ENCODE peak calls at places on chromosomes 2 and 18, in nine cellular contexts. One of them, this sample, is unnamed.

GRCh38 chr2:157698430-157698829 is 69.8 kb upstream of the ACVR1C start:
- DNase-seq in heart left ventricle: no peak
- DNase-seq in WERI-Rb-1: no peak
- DNase-seq in adrenal gland: no peak
- DNase-seq in AG09319: no peak
- DNase-seq in BJ: no peak
- DNase-seq in thoracic aorta: no peak
- DNase-seq in cardiac muscle cell: no peak
- DNase-seq in endothelial cell: no peak
- DNase-seq in this sample: no peak

GRCh38 chr2:166090900-166091299 is 36.9 kb downstream of the SCN1A start:
- DNase-seq in heart left ventricle: no peak
- DNase-seq in WERI-Rb-1: no peak
- DNase-seq in adrenal gland: no peak
- DNase-seq in AG09319: no peak
- DNase-seq in BJ: no peak
- DNase-seq in thoracic aorta: no peak
- DNase-seq in cardiac muscle cell: no peak
- DNase-seq in endothelial cell: no peak
- DNase-seq in this sample: no peak

GRCh38 chr2:3628241-3628679 is 29.7 kb upstream of the ALLC start:
- DNase-seq in heart left ventricle: no peak
- DNase-seq in WERI-Rb-1: peak; percentile 5
- DNase-seq in adrenal gland: no peak
- DNase-seq in AG09319: no peak
- DNase-seq in BJ: no peak
- DNase-seq in thoracic aorta: no peak
- DNase-seq in cardiac muscle cell: no peak
- DNase-seq in endothelial cell: no peak
- DNase-seq in this sample: no peak

GRCh38 chr2:25851740-25852503 is 26.4 kb downstream of the ASXL2 start:
- DNase-seq in heart left ventricle: no peak
- DNase-seq in WERI-Rb-1: no peak
- DNase-seq in adrenal gland: no peak
- DNase-seq in AG09319: peak; percentile 56
- DNase-seq in BJ: peak; percentile 55
- DNase-seq in thoracic aorta: no peak
- DNase-seq in cardiac muscle cell: peak; percentile 63
- DNase-seq in endothelial cell: peak; percentile 6
- DNase-seq in this sample: no peak

GRCh38 chr2:37934591-37935513 is 9.8 kb downstream of the RMDN2 start:
- DNase-seq in heart left ventricle: no peak
- DNase-seq in WERI-Rb-1: no peak
- DNase-seq in adrenal gland: no peak
- DNase-seq in AG09319: no peak
- DNase-seq in BJ: no peak
- DNase-seq in thoracic aorta: no peak
- DNase-seq in cardiac muscle cell: no peak
- DNase-seq in endothelial cell: no peak
- DNase-seq in this sample: no peak

GRCh38 chr2:120406566-120406965 is 60.6 kb downstream of the INHBB start:
- DNase-seq in heart left ventricle: no peak
- DNase-seq in WERI-Rb-1: no peak
- DNase-seq in adrenal gland: no peak
- DNase-seq in AG09319: no peak
- DNase-seq in BJ: no peak
- DNase-seq in thoracic aorta: no peak
- DNase-seq in cardiac muscle cell: no peak
- DNase-seq in endothelial cell: no peak
- DNase-seq in this sample: no peak

GRCh38 chr2:19176977-19177376 is 181.4 kb downstream of the OSR1 start:
- DNase-seq in heart left ventricle: no peak
- DNase-seq in WERI-Rb-1: no peak
- DNase-seq in adrenal gland: no peak
- DNase-seq in AG09319: peak; percentile 20
- DNase-seq in BJ: peak; percentile 10
- DNase-seq in thoracic aorta: no peak
- DNase-seq in cardiac muscle cell: no peak
- DNase-seq in endothelial cell: no peak
- DNase-seq in this sample: no peak

GRCh38 chr2:68284896-68285295 is 32.6 kb upstream of the PPP3R1 start:
- DNase-seq in heart left ventricle: peak; percentile 65
- DNase-seq in WERI-Rb-1: no peak
- DNase-seq in adrenal gland: peak; percentile 22
- DNase-seq in AG09319: peak; percentile 70
- DNase-seq in BJ: peak; percentile 42
- DNase-seq in thoracic aorta: no peak
- DNase-seq in cardiac muscle cell: no peak
- DNase-seq in endothelial cell: no peak
- DNase-seq in this sample: no peak

GRCh38 chr2:234291765-234292204 is 205.1 kb downstream of the ARL4C start:
- DNase-seq in heart left ventricle: peak; percentile 42
- DNase-seq in WERI-Rb-1: no peak
- DNase-seq in adrenal gland: peak; percentile 42
- DNase-seq in AG09319: no peak
- DNase-seq in BJ: no peak
- DNase-seq in thoracic aorta: no peak
- DNase-seq in cardiac muscle cell: no peak
- DNase-seq in endothelial cell: no peak
- DNase-seq in this sample: no peak

GRCh38 chr2:102439065-102439695 is 16.2 kb downstream of the IL18RAP start:
- DNase-seq in heart left ventricle: no peak
- DNase-seq in WERI-Rb-1: no peak
- DNase-seq in adrenal gland: no peak
- DNase-seq in AG09319: no peak
- DNase-seq in BJ: no peak
- DNase-seq in thoracic aorta: no peak
- DNase-seq in cardiac muscle cell: peak; percentile 13
- DNase-seq in endothelial cell: no peak
- DNase-seq in this sample: no peak

GRCh38 chr18:55284614-55285013 is 303.4 kb downstream of the TCF4 start:
- DNase-seq in heart left ventricle: no peak
- DNase-seq in WERI-Rb-1: no peak
- DNase-seq in adrenal gland: no peak
- DNase-seq in AG09319: no peak
- DNase-seq in BJ: no peak
- DNase-seq in thoracic aorta: no peak
- DNase-seq in cardiac muscle cell: no peak
- DNase-seq in endothelial cell: no peak
- DNase-seq in this sample: no peak

GRCh38 chr18:67517224-67517765 is 775 bp upstream of the DSEL start:
- DNase-seq in heart left ventricle: peak; percentile 47
- DNase-seq in WERI-Rb-1: no peak
- DNase-seq in adrenal gland: peak; percentile 15
- DNase-seq in AG09319: no peak
- DNase-seq in BJ: no peak
- DNase-seq in thoracic aorta: no peak
- DNase-seq in cardiac muscle cell: peak; percentile 11
- DNase-seq in endothelial cell: no peak
- DNase-seq in this sample: no peak

GRCh38 chr18:13446581-13447470 is 228.3 kb downstream of the LDLRAD4 start:
- DNase-seq in heart left ventricle: no peak
- DNase-seq in WERI-Rb-1: no peak
- DNase-seq in adrenal gland: no peak
- DNase-seq in AG09319: no peak
- DNase-seq in BJ: no peak
- DNase-seq in thoracic aorta: no peak
- DNase-seq in cardiac muscle cell: no peak
- DNase-seq in endothelial cell: no peak
- DNase-seq in this sample: no peak

GRCh38 chr2:8743261-8743660 is 61.4 kb downstream of the ID2 start:
- DNase-seq in heart left ventricle: no peak
- DNase-seq in WERI-Rb-1: no peak
- DNase-seq in adrenal gland: no peak
- DNase-seq in AG09319: no peak
- DNase-seq in BJ: no peak
- DNase-seq in thoracic aorta: no peak
- DNase-seq in cardiac muscle cell: no peak
- DNase-seq in endothelial cell: no peak
- DNase-seq in this sample: no peak

GRCh38 chr18:13893418-13893760 is 21.9 kb downstream of the MC2R start:
- DNase-seq in heart left ventricle: no peak
- DNase-seq in WERI-Rb-1: no peak
- DNase-seq in adrenal gland: no peak
- DNase-seq in AG09319: no peak
- DNase-seq in BJ: no peak
- DNase-seq in thoracic aorta: no peak
- DNase-seq in cardiac muscle cell: no peak
- DNase-seq in endothelial cell: no peak
- DNase-seq in this sample: no peak

GRCh38 chr2:168494190-168494711 is 38.2 kb downstream of the CERS6 start:
- DNase-seq in heart left ventricle: no peak
- DNase-seq in WERI-Rb-1: no peak
- DNase-seq in adrenal gland: no peak
- DNase-seq in AG09319: no peak
- DNase-seq in BJ: no peak
- DNase-seq in thoracic aorta: no peak
- DNase-seq in cardiac muscle cell: no peak
- DNase-seq in endothelial cell: peak; percentile 34
- DNase-seq in this sample: peak; percentile 19
- TF ChIP-seq CTCF in heart left ventricle: no peak
- TF ChIP-seq CTCF in WERI-Rb-1: no peak
- TF ChIP-seq CTCF in adrenal gland: no peak
- TF ChIP-seq CTCF in AG09319: no peak
- TF ChIP-seq CTCF in BJ: no peak
- TF ChIP-seq CTCF in thoracic aorta: no peak
- TF ChIP-seq CTCF in cardiac muscle cell: peak; percentile 52
- TF ChIP-seq CTCF in endothelial cell: peak; percentile 59
- TF ChIP-seq CTCF in this sample: peak; percentile 57

GRCh38 chr2:63018439-63018838 is 32.2 kb upstream of the OTX1 start:
- DNase-seq in heart left ventricle: no peak
- DNase-seq in WERI-Rb-1: no peak
- DNase-seq in adrenal gland: no peak
- DNase-seq in AG09319: no peak
- DNase-seq in BJ: no peak
- DNase-seq in thoracic aorta: no peak
- DNase-seq in cardiac muscle cell: no peak
- DNase-seq in endothelial cell: no peak
- DNase-seq in this sample: no peak

GRCh38 chr2:63029058-63029457 is 21.6 kb upstream of the OTX1 start:
- DNase-seq in heart left ventricle: no peak
- DNase-seq in WERI-Rb-1: no peak
- DNase-seq in adrenal gland: no peak
- DNase-seq in AG09319: no peak
- DNase-seq in BJ: no peak
- DNase-seq in thoracic aorta: no peak
- DNase-seq in cardiac muscle cell: no peak
- DNase-seq in endothelial cell: no peak
- DNase-seq in this sample: no peak

GRCh38 chr2:63027220-63027619 is 23.4 kb upstream of the OTX1 start:
- DNase-seq in heart left ventricle: no peak
- DNase-seq in WERI-Rb-1: no peak
- DNase-seq in adrenal gland: no peak
- DNase-seq in AG09319: no peak
- DNase-seq in BJ: no peak
- DNase-seq in thoracic aorta: no peak
- DNase-seq in cardiac muscle cell: no peak
- DNase-seq in endothelial cell: no peak
- DNase-seq in this sample: no peak

GRCh38 chr2:63023444-63023843 is 27.2 kb upstream of the OTX1 start:
- DNase-seq in heart left ventricle: no peak
- DNase-seq in WERI-Rb-1: peak; percentile 46
- DNase-seq in adrenal gland: no peak
- DNase-seq in AG09319: no peak
- DNase-seq in BJ: no peak
- DNase-seq in thoracic aorta: no peak
- DNase-seq in cardiac muscle cell: peak; percentile 49
- DNase-seq in endothelial cell: peak; percentile 42
- DNase-seq in this sample: no peak
- TF ChIP-seq CTCF in heart left ventricle: peak; percentile 20
- TF ChIP-seq CTCF in WERI-Rb-1: peak; percentile 64
- TF ChIP-seq CTCF in adrenal gland: no peak
- TF ChIP-seq CTCF in AG09319: no peak
- TF ChIP-seq CTCF in BJ: peak; percentile 27
- TF ChIP-seq CTCF in thoracic aorta: no peak
- TF ChIP-seq CTCF in cardiac muscle cell: peak; percentile 46
- TF ChIP-seq CTCF in endothelial cell: no peak
- TF ChIP-seq CTCF in this sample: peak; percentile 57

GRCh38 chr18:58624011-58624410 is 4.9 kb downstream of the ALPK2 start:
- DNase-seq in heart left ventricle: no peak
- DNase-seq in WERI-Rb-1: no peak
- DNase-seq in adrenal gland: no peak
- DNase-seq in AG09319: no peak
- DNase-seq in BJ: no peak
- DNase-seq in thoracic aorta: no peak
- DNase-seq in cardiac muscle cell: no peak
- DNase-seq in endothelial cell: no peak
- DNase-seq in this sample: no peak
- TF ChIP-seq CTCF in heart left ventricle: no peak
- TF ChIP-seq CTCF in WERI-Rb-1: no peak
- TF ChIP-seq CTCF in adrenal gland: no peak
- TF ChIP-seq CTCF in AG09319: no peak
- TF ChIP-seq CTCF in BJ: no peak
- TF ChIP-seq CTCF in thoracic aorta: no peak
- TF ChIP-seq CTCF in cardiac muscle cell: no peak
- TF ChIP-seq CTCF in endothelial cell: no peak
- TF ChIP-seq CTCF in this sample: no peak

GRCh38 chr2:232506713-232507112 is 13.5 kb upstream of the PRSS56 start:
- DNase-seq in heart left ventricle: no peak
- DNase-seq in WERI-Rb-1: no peak
- DNase-seq in adrenal gland: no peak
- DNase-seq in AG09319: no peak
- DNase-seq in BJ: no peak
- DNase-seq in thoracic aorta: no peak
- DNase-seq in cardiac muscle cell: no peak
- DNase-seq in endothelial cell: no peak
- DNase-seq in this sample: no peak

GRCh38 chr2:232511336-232511863 is 8.8 kb upstream of the PRSS56 start:
- DNase-seq in heart left ventricle: peak; percentile 60
- DNase-seq in WERI-Rb-1: peak; percentile 44
- DNase-seq in adrenal gland: peak; percentile 78
- DNase-seq in AG09319: no peak
- DNase-seq in BJ: no peak
- DNase-seq in thoracic aorta: no peak
- DNase-seq in cardiac muscle cell: peak; percentile 53
- DNase-seq in endothelial cell: no peak
- DNase-seq in this sample: no peak

GRCh38 chr2:232504438-232504837 is 15.8 kb upstream of the PRSS56 start:
- DNase-seq in heart left ventricle: no peak
- DNase-seq in WERI-Rb-1: no peak
- DNase-seq in adrenal gland: no peak
- DNase-seq in AG09319: no peak
- DNase-seq in BJ: no peak
- DNase-seq in thoracic aorta: no peak
- DNase-seq in cardiac muscle cell: no peak
- DNase-seq in endothelial cell: no peak
- DNase-seq in this sample: no peak

GRCh38 chr2:232505805-232506360 is 14.3 kb upstream of the PRSS56 start:
- DNase-seq in heart left ventricle: no peak
- DNase-seq in WERI-Rb-1: peak; percentile 86
- DNase-seq in adrenal gland: no peak
- DNase-seq in AG09319: no peak
- DNase-seq in BJ: no peak
- DNase-seq in thoracic aorta: no peak
- DNase-seq in cardiac muscle cell: no peak
- DNase-seq in endothelial cell: no peak
- DNase-seq in this sample: no peak

GRCh38 chr2:232508246-232508645 is 11.9 kb upstream of the PRSS56 start:
- DNase-seq in heart left ventricle: no peak
- DNase-seq in WERI-Rb-1: no peak
- DNase-seq in adrenal gland: no peak
- DNase-seq in AG09319: no peak
- DNase-seq in BJ: no peak
- DNase-seq in thoracic aorta: no peak
- DNase-seq in cardiac muscle cell: no peak
- DNase-seq in endothelial cell: no peak
- DNase-seq in this sample: no peak
- TF ChIP-seq CTCF in heart left ventricle: no peak
- TF ChIP-seq CTCF in WERI-Rb-1: peak; percentile 24
- TF ChIP-seq CTCF in adrenal gland: no peak
- TF ChIP-seq CTCF in AG09319: no peak
- TF ChIP-seq CTCF in BJ: no peak
- TF ChIP-seq CTCF in thoracic aorta: no peak
- TF ChIP-seq CTCF in cardiac muscle cell: no peak
- TF ChIP-seq CTCF in endothelial cell: no peak
- TF ChIP-seq CTCF in this sample: no peak

This sample was measured in neural crest cell.